ENCODE peak calls at places on chromosomes 11 and 22, in ten cellular contexts. H is adrenal gland; U is vagina; W is GM23248; Y is heart left ventricle; C is hepatocyte; K is effector memory CD4-positive, alpha-beta T cell; O is psoas muscle; I is SK-N-SH; D is CD8-positive, alpha-beta memory T cell. T is an unnamed sample.
A peak's percentile ranks its signal among the peaks of the same experiment; 100 is the strongest.

GRCh38 chr11:93212094-93212493 is 14.3 kb upstream of the SLC36A4 start:
- DNase-seq in H (no peak), D (no peak), U (no peak), C (no peak), K (no peak), W (no peak), I (no peak), Y (no peak), O (no peak), T (no peak)

GRCh38 chr11:3195251-3196160 is 23.1 kb downstream of the MRGPRG start:
- DNase-seq in D (no peak), H (no peak), Y (no peak), C (no peak), U (no peak), I (no peak), O (no peak), W (peak; percentile 31), K (no peak), T (no peak)

GRCh38 chr11:16013242-16013641 is 343.1 kb downstream of the SOX6 start:
- DNase-seq in O (no peak), Y (no peak), K (no peak), H (no peak), W (no peak), C (no peak), I (no peak), D (no peak), U (no peak), T (no peak)

GRCh38 chr11:17256512-17256911 is 20.0 kb upstream of the NUCB2 start:
- DNase-seq in O (no peak), D (no peak), Y (no peak), U (no peak), K (no peak), H (no peak), C (peak; percentile 35), I (no peak), W (peak; percentile 96), T (no peak)

GRCh38 chr11:115298613-115299012 is 205.6 kb downstream of the CADM1 start:
- DNase-seq in C (no peak), K (no peak), O (no peak), U (no peak), W (no peak), Y (no peak), I (no peak), H (no peak), D (no peak), T (no peak)

GRCh38 chr11:69894126-69895047 is 75.2 kb upstream of the FGF3 start:
- DNase-seq in K (no peak), U (no peak), D (no peak), H (no peak), C (no peak), Y (no peak), W (no peak), I (no peak), O (no peak), T (no peak)

GRCh38 chr11:4191031-4191571 is 96.5 kb downstream of the RRM1 start:
- DNase-seq in C (no peak), Y (peak; percentile 81), H (no peak), W (no peak), O (no peak), I (no peak), D (no peak), U (peak; percentile 92), K (no peak), T (no peak)

GRCh38 chr22:43014062-43014875 is 680 bp downstream of the PACSIN2 start:
- DNase-seq in D (peak; percentile 42), I (peak; percentile 54), O (peak; percentile 45), H (no peak), Y (peak; percentile 73), K (peak; percentile 43), W (peak; percentile 79), C (peak; percentile 71), U (no peak), T (no peak)

GRCh38 chr11:76692956-76693355 is 22.4 kb upstream of the LRRC32 start:
- DNase-seq in Y (no peak), I (no peak), O (no peak), C (no peak), K (no peak), W (no peak), D (no peak), H (no peak), U (no peak), T (no peak)

GRCh38 chr11:76695767-76696166 is 25.2 kb upstream of the LRRC32 start:
- DNase-seq in H (no peak), U (no peak), C (no peak), W (no peak), I (no peak), K (no peak), O (no peak), D (no peak), Y (peak; percentile 14), T (no peak)

GRCh38 chr11:76695133-76695532 is 24.6 kb upstream of the LRRC32 start:
- DNase-seq in D (no peak), I (no peak), W (no peak), C (no peak), Y (peak; percentile 14), O (no peak), H (no peak), K (no peak), U (no peak), T (no peak)

GRCh38 chr11:76694664-76695063 is 24.1 kb upstream of the LRRC32 start:
- DNase-seq in O (no peak), I (no peak), W (peak; percentile 92), U (no peak), C (no peak), D (no peak), H (no peak), Y (no peak), K (no peak), T (no peak)

DNA sequence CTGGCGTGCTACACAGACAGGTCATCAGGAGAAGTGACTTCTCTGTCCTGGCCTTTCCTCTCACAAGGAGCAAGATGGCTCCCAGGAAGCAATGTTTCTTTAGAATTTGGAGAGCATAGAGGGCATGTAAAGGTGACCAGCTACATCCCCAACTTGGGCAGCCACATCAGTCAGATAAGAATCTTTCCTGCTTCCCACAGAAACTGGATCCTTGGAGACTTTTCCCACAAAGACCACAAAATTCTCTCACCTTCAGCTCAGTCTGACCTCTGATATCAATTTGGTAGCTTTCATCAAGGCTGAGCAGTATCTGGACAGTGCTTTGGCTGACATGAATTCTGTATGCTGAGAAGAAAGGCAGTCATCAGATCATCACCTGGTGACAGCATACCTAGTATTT is 23.2 kb upstream of the LRRC32 start:
- DNase-seq in Y (no peak), U (no peak), I (no peak), K (no peak), W (no peak), C (no peak), D (no peak), O (no peak), H (no peak), T (no peak)
- H3K4me1 ChIP-seq in Y (no peaks in the 10 kb centered on the region), U (no peaks in the 10 kb centered on the region), I (no peaks in the 10 kb centered on the region), K (no peaks in the 10 kb centered on the region), W (no peaks in the 10 kb centered on the region), C (no peaks in the 10 kb centered on the region), D (no peaks in the 10 kb centered on the region), O (no peaks in the 10 kb centered on the region), H (no peaks in the 10 kb centered on the region), T (no peaks in the 10 kb centered on the region)

DNA sequence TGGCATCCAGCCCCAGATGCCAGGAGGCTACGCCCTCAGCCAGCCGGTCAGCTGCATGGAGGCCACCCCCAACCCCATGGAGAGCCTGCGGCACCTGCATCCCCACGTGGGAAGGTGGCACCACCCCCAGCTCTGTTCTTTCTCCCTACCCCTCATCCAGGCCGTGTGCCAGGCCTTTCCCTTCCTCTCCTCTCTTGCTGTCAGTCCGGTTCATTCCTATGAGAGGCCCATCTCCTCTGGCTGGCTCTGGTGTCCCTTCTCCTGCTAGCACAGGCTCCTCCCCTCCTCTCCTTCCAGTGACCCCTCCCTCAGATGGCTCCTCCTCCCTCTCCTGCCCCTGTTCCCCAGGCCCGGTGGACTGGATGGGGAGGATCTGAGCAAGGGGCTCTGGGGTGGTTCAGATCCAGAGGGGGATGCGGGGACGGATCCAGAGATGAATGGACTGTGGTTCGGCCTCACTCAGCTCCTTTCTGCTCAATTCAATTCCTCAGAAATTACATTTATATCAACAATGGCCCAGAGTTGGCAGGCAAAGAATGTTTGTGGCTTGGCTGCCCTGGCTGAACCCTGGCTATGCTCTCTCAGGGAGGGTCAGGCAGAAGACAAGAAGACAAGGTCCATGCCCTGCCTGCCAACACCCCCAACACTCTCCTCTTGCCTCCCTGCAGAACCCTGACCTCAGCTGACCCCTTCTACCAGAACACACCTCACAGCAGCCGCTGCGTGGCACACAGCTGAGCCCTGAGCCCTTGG is 18.5 kb upstream of the LRRC10B start:
- DNase-seq in Y (no peak), H (no peak), C (peak; percentile 73), D (no peak), U (no peak), K (no peak), I (peak; percentile 80), W (peak; percentile 56), O (no peak), T (no peak)
- H3K4me3 ChIP-seq in Y (no peak overlapping the region), H (no peak overlapping the region), C (no peak overlapping the region), D (no peak overlapping the region), U (no peak overlapping the region), K (no peak overlapping the region), I (no peak overlapping the region), W (no peak overlapping the region), O (no peak overlapping the region), T (no peak overlapping the region)

DNA sequence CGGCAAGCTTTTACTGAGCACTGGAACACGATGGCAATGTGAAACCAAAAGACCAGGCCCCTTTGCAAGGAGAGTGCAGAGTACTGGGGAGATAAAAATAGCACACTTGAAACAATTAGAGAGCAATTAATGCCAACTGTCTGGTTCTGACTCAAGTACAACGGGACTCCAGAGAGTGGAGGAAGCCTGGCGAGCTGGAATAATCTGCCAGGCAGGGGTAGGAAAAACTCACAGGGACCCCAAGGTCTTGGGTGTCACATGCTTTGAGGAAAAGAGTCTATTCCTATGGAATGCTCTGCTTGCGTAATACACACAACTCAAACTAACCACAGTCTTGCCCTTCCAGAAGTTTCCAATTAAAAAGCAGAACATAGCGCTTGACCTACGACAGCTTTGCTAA is 113.0 kb upstream of the CLMP start:
- DNase-seq in O (no peak), U (no peak), Y (no peak), D (no peak), K (no peak), H (peak; percentile 58), I (peak; percentile 62), W (peak; percentile 87), C (no peak), T (no peak)
- H3K27ac ChIP-seq in O (no peak overlapping the region), U (no peak overlapping the region), Y (peak overlapping the region; percentile 70), D (no peak overlapping the region), K (no peak overlapping the region), H (no peak overlapping the region), I (peak overlapping the region; percentile 55), W (peak overlapping the region; percentile 70), C (no peak overlapping the region), T (no peak overlapping the region)

GRCh38 chr11:11860103-11860979 is 18.6 kb downstream of the USP47 start:
- DNase-seq in O (no peak), C (no peak), U (no peak), W (peak; percentile 47), H (no peak), K (no peak), I (no peak), Y (no peak), D (no peak), T (no peak)

GRCh38 chr11:11862995-11863394 is 21.2 kb downstream of the USP47 start:
- DNase-seq in I (no peak), W (no peak), H (no peak), U (no peak), D (no peak), O (no peak), Y (no peak), K (no peak), C (no peak), T (no peak)

GRCh38 chr11:11856638-11857037 is 14.9 kb downstream of the USP47 start:
- DNase-seq in H (no peak), O (no peak), U (no peak), Y (no peak), C (no peak), I (no peak), K (no peak), D (peak; percentile 49), W (peak; percentile 22), T (no peak)

GRCh38 chr11:11857769-11858168 is 16.0 kb downstream of the USP47 start:
- DNase-seq in H (no peak), W (no peak), I (no peak), C (no peak), D (peak; percentile 49), O (no peak), K (no peak), Y (no peak), U (no peak), T (no peak)
- H3K4me1 ChIP-seq in H (peaks cover 8% of the 10 kb centered on the region), W (peaks cover 38% of the 10 kb centered on the region), I (peaks cover 5% of the 10 kb centered on the region), C (peaks cover 9% of the 10 kb centered on the region), D (peaks cover 39% of the 10 kb centered on the region), O (peaks cover 78% of the 10 kb centered on the region), K (peaks cover 17% of the 10 kb centered on the region), Y (no peaks in the 10 kb centered on the region), U (peaks cover 83% of the 10 kb centered on the region), T (no peaks in the 10 kb centered on the region)

T was measured in iPS DF 6.9.